ENCODE peak calls at places on chromosome 3, in four cellular contexts. One of them, this sample, is unnamed.

GRCh38 chr3:183158552-183159006 is 4.0 kb downstream of the LAMP3 start:
- DNase-seq in activated T-cell treated with anti-CD3 and anti-CD28 coated beads for 1 hour: no peak
- DNase-seq in kidney epithelial cell: peak
- DNase-seq in Ammon's horn: peak
- DNase-seq in this sample: no peak

GRCh38 chr3:50126287-50127211 is 28.6 kb upstream of the SEMA3F start:
- DNase-seq in activated T-cell treated with anti-CD3 and anti-CD28 coated beads for 1 hour: no peak
- DNase-seq in kidney epithelial cell: no peak
- DNase-seq in Ammon's horn: no peak
- DNase-seq in this sample: no peak

GRCh38 chr3:112546216-112546759 is 15.5 kb downstream of the ATG3 start:
- DNase-seq in activated T-cell treated with anti-CD3 and anti-CD28 coated beads for 1 hour: no peak
- DNase-seq in kidney epithelial cell: no peak
- DNase-seq in Ammon's horn: no peak
- DNase-seq in this sample: no peak

GRCh38 chr3:42764115-42764514 is 8.9 kb downstream of the CCDC13 start:
- DNase-seq in activated T-cell treated with anti-CD3 and anti-CD28 coated beads for 1 hour: no peak
- DNase-seq in kidney epithelial cell: no peak
- DNase-seq in Ammon's horn: no peak
- DNase-seq in this sample: no peak

GRCh38 chr3:4984511-4984864 is 5.3 kb downstream of the BHLHE40 start:
- DNase-seq in activated T-cell treated with anti-CD3 and anti-CD28 coated beads for 1 hour: no peak
- DNase-seq in kidney epithelial cell: no peak
- DNase-seq in Ammon's horn: no peak
- DNase-seq in this sample: no peak

GRCh38 chr3:79111375-79112052 is 656.3 kb downstream of the ROBO1 start:
- DNase-seq in activated T-cell treated with anti-CD3 and anti-CD28 coated beads for 1 hour: no peak
- DNase-seq in kidney epithelial cell: no peak
- DNase-seq in Ammon's horn: no peak
- DNase-seq in this sample: no peak

GRCh38 chr3:72523409-72524172 is 324.7 kb downstream of the SHQ1 start:
- DNase-seq in activated T-cell treated with anti-CD3 and anti-CD28 coated beads for 1 hour: no peak
- DNase-seq in kidney epithelial cell: no peak
- DNase-seq in Ammon's horn: peak
- DNase-seq in this sample: no peak

GRCh38 chr3:24686764-24687163 is 192.1 kb upstream of the THRB start:
- DNase-seq in activated T-cell treated with anti-CD3 and anti-CD28 coated beads for 1 hour: no peak
- DNase-seq in kidney epithelial cell: no peak
- DNase-seq in Ammon's horn: no peak
- DNase-seq in this sample: no peak

GRCh38 chr3:23589586-23589985 is 216.2 kb upstream of the UBE2E1 start:
- DNase-seq in activated T-cell treated with anti-CD3 and anti-CD28 coated beads for 1 hour: no peak
- DNase-seq in kidney epithelial cell: no peak
- DNase-seq in Ammon's horn: no peak
- DNase-seq in this sample: no peak

GRCh38 chr3:33278106-33278672 is 947 bp downstream of the FBXL2 start:
- DNase-seq in activated T-cell treated with anti-CD3 and anti-CD28 coated beads for 1 hour: no peak
- DNase-seq in kidney epithelial cell: no peak
- DNase-seq in Ammon's horn: peak
- DNase-seq in this sample: no peak

This sample was measured in cerebellum.